ENCODE peak calls at places on chromosomes 4 and X, in six cellular contexts. Q, H, C, D, W and O are unnamed samples.

GRCh38 chr4:10054571-10055041 is 33.3 kb upstream of the SLC2A9 start:
- DNase-seq in Q (no peak), H (no peak), C (no peak), D (no peak), W (no peak), O (no peak)

GRCh38 chrX:14354541-14354940 is 174.8 kb upstream of the GLRA2 start:
- DNase-seq in Q (no peak), H (peak), C (no peak), D (no peak), W (no peak), O (no peak)

GRCh38 chr4:2259541-2260267 is 2.2 kb downstream of the MXD4 start:
- DNase-seq in Q (peak), H (no peak), C (no peak), D (no peak), W (no peak), O (no peak)

GRCh38 chr4:94304365-94304971 is 38.2 kb downstream of the HPGDS start:
- DNase-seq in Q (no peak), H (no peak), C (peak), D (peak), W (no peak), O (peak)

GRCh38 chr4:163540977-163541376 is 46.5 kb downstream of the TMA16 start:
- DNase-seq in Q (no peak), H (peak), C (no peak), D (no peak), W (no peak), O (peak)

GRCh38 chr4:98626350-98626749 is 32.1 kb downstream of the TSPAN5 start:
- DNase-seq in Q (no peak), H (peak), C (no peak), D (no peak), W (no peak), O (peak)

GRCh38 chrX:79138658-79139241 is 5.7 kb upstream of the GPR174 start:
- DNase-seq in Q (no peak), H (no peak), C (no peak), D (no peak), W (no peak), O (no peak)

GRCh38 chr4:2179717-2180116 is 62.2 kb downstream of the HAUS3 start:
- DNase-seq in Q (no peak), H (no peak), C (peak), D (no peak), W (no peak), O (no peak)

GRCh38 chr4:183797445-183798248 is 107.5 kb upstream of the STOX2 start:
- DNase-seq in Q (peak), H (no peak), C (peak), D (peak), W (no peak), O (no peak)

GRCh38 chr4:6920174-6920573 is 10.5 kb downstream of the TBC1D14 start:
- DNase-seq in Q (no peak), H (no peak), C (no peak), D (no peak), W (no peak), O (no peak)